ENCODE peak calls at places on chromosome 9, in nine cellular contexts. P, I, J, B, T, V, G, F and A are unnamed samples.

GRCh38 chr9:131810351-131811170 is 70.7 kb upstream of the RAPGEF1 start:
- DNase-seq in I (no peak), V (no peak), J (no peak), P (no peak), B (no peak), F (no peak), T (no peak), G (no peak), A (no peak)

GRCh38 chr9:306907-307306 is 92.2 kb downstream of the DOCK8 start:
- DNase-seq in I (no peak), B (peak), G (no peak), V (peak), F (no peak), T (peak), P (no peak), J (no peak), A (no peak)

GRCh38 chr9:128633057-128633456 is 23.6 kb downstream of the DYNC2I2 start:
- DNase-seq in G (no peak), T (no peak), V (no peak), F (no peak), I (no peak), J (no peak), B (no peak), P (no peak), A (no peak)

GRCh38 chr9:2817987-2818386 is 25.9 kb downstream of the PUM3 start:
- DNase-seq in J (peak), V (peak), G (no peak), B (no peak), F (no peak), T (no peak), P (no peak), I (no peak), A (no peak)

GRCh38 chr9:109012009-109012875 is 1.1 kb downstream of the CTNNAL1 start:
- DNase-seq in F (peak), J (peak), B (peak), T (peak), P (peak), I (peak), G (peak), V (peak), A (peak)

GRCh38 chr9:124448019-124448418 is 2.2 kb upstream of the ADGRD2 start:
- DNase-seq in V (no peak), J (no peak), T (no peak), B (no peak), P (peak), F (peak), G (no peak), I (no peak), A (no peak)

GRCh38 chr9:38008168-38009034 is 60.6 kb downstream of the SHB start:
- DNase-seq in V (peak), J (peak), T (no peak), G (no peak), I (peak), B (peak), F (peak), P (peak), A (no peak)

GRCh38 chr9:9790216-9790872 is 822.5 kb downstream of the PTPRD start:
- DNase-seq in V (no peak), G (no peak), B (peak), T (peak), I (no peak), P (peak), F (no peak), J (no peak), A (no peak)

GRCh38 chr9:111282940-111283339 is 47.1 kb downstream of the OR2K2 start:
- DNase-seq in I (no peak), P (no peak), V (no peak), B (no peak), F (no peak), G (no peak), T (no peak), J (no peak), A (no peak)

GRCh38 chr9:99732715-99733114 is 89.0 kb upstream of the NR4A3 start:
- DNase-seq in V (no peak), P (no peak), G (no peak), J (no peak), I (no peak), B (no peak), T (no peak), F (no peak), A (no peak)

GRCh38 chr9:6708732-6709131 is 49.0 kb upstream of the KDM4C start:
- DNase-seq in P (no peak), T (no peak), V (no peak), F (no peak), G (no peak), I (no peak), B (no peak), J (no peak), A (no peak)

GRCh38 chr9:78923966-78924659 is 627.2 kb downstream of the PSAT1 start:
- DNase-seq in I (no peak), G (no peak), V (no peak), B (no peak), P (no peak), J (no peak), F (no peak), T (no peak), A (no peak)

GRCh38 chr9:109972026-109973005 is 192.3 kb downstream of the PALM2AKAP2 start:
- DNase-seq in B (no peak), J (no peak), P (peak), F (no peak), G (no peak), T (no peak), I (no peak), V (peak), A (no peak)

GRCh38 chr9:72361227-72361626 is 3.8 kb downstream of the ZFAND5 start:
- DNase-seq in P (no peak), I (no peak), V (no peak), F (no peak), J (no peak), B (no peak), T (no peak), G (no peak), A (no peak)

GRCh38 chr9:16985559-16986348 is 115.3 kb upstream of the BNC2 start:
- DNase-seq in V (no peak), T (no peak), F (peak), B (peak), P (peak), G (peak), I (peak), J (peak), A (no peak)

GRCh38 chr9:33858346-33858869 is 41.4 kb downstream of the UBE2R2 start:
- DNase-seq in T (no peak), V (no peak), F (no peak), J (peak), I (no peak), G (no peak), B (no peak), P (no peak), A (no peak)

GRCh38 chr9:96868709-96869108 is 14.4 kb upstream of the ZNF782 start:
- DNase-seq in F (no peak), B (peak), J (no peak), I (peak), P (no peak), G (no peak), V (no peak), T (peak), A (no peak)

GRCh38 chr9:38352716-38353334 is 39.7 kb upstream of the ALDH1B1 start:
- DNase-seq in B (no peak), I (no peak), J (no peak), F (no peak), P (no peak), T (peak), V (no peak), G (no peak), A (no peak)

GRCh38 chr9:16712800-16713199 is 157.7 kb downstream of the BNC2 start:
- DNase-seq in G (no peak), T (no peak), P (no peak), J (no peak), V (no peak), B (no peak), I (no peak), F (no peak), A (no peak)

GRCh38 chr9:92293452-92294296 is at the start of gene IARS1:
- DNase-seq in P (peak), T (peak), I (peak), J (peak), G (peak), B (peak), V (peak), F (peak), A (peak)
- TF ChIP-seq POLR2A in P (no peak), T (peak), I (peak), J (peak), G (peak), B (peak), V (peak), F (peak), A (no peak)

GRCh38 chr9:35619800-35620158 is 1.6 kb upstream of the CD72 start:
- DNase-seq in V (no peak), P (no peak), J (no peak), F (no peak), B (no peak), I (no peak), T (no peak), G (no peak), A (no peak)

GRCh38 chr9:35616681-35617459 is 1.3 kb downstream of the CD72 start:
- DNase-seq in J (peak), B (peak), G (no peak), F (peak), P (peak), I (peak), V (peak), T (peak), A (peak)

GRCh38 chr9:35618325-35618727 is at the start of gene CD72:
- DNase-seq in F (no peak), V (no peak), T (no peak), B (peak), P (no peak), J (no peak), I (no peak), G (no peak), A (no peak)

GRCh38 chr9:35617548-35617947 is 665 bp downstream of the CD72 start:
- DNase-seq in J (no peak), T (no peak), G (no peak), B (no peak), F (no peak), P (no peak), V (no peak), I (no peak), A (no peak)

GRCh38 chr9:35618854-35619799 is 914 bp upstream of the CD72 start:
- DNase-seq in J (peak), F (no peak), V (peak), I (no peak), G (no peak), T (no peak), B (peak), P (no peak), A (no peak)
- H3K4me3 ChIP-seq in J (no peak), F (no peak), V (no peak), I (no peak), G (no peak), T (no peak), B (no peak), P (no peak), A (no peak)

DNA sequence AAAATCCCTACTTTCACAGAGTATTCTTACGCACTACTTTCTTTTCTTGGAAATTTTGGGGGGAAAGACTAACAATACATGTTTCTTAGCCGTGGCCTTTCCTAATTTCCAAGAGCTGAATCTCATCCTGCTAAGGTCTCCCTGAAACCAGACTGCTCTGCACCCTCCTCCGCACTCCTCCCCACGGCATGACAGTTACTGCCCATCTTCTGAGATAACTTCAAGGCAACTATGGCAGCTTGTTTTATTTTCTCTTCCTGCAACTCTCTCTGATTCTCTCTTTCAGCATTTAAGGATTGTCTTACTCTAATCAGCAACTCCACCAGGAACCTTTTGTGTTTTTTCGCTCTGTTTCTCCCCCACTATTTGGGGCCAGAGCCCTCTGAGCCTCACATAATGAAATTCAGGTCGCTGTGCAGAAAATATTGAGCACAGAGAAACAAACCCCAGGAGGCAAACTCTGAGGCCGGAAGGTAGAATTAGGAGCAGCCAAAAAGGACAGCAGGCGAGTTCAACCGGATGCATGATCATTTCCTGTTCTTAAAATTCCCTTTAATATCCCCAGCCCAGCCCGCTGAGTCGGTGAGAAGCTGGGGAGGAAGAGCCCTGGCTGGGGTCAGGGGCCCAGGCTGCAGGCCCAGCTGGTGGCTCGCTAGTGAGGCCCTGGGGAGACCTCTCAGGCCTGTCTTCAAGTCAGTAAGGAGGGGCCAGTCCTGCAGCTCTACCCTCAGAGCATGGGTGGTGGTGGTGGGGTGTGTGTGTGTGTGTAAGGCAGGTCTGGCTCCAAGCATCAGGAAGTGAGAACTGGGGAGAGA is 213.6 kb upstream of the S1PR3 start:
- DNase-seq in V (no peak), I (no peak), F (peak), G (no peak), J (peak), P (peak), T (peak), B (no peak), A (no peak)
- TF ChIP-seq POLR2A in V (no peak), I (no peak), F (no peak), G (no peak), J (no peak), P (no peak), T (no peak), B (no peak), A (no peak)

GRCh38 chr9:71147368-71147767 is 25.9 kb upstream of the TRPM3 start:
- DNase-seq in G (no peak), B (no peak), P (no peak), F (no peak), T (no peak), I (no peak), J (no peak), V (no peak), A (no peak)

GRCh38 chr9:71144495-71144894 is 23.1 kb upstream of the TRPM3 start:
- DNase-seq in F (no peak), G (no peak), T (no peak), J (no peak), I (no peak), B (no peak), V (no peak), P (no peak), A (no peak)

GRCh38 chr9:71146511-71146910 is 25.1 kb upstream of the TRPM3 start:
- DNase-seq in P (no peak), V (no peak), T (no peak), F (no peak), I (no peak), J (no peak), G (no peak), B (no peak), A (no peak)

GRCh38 chr9:71145179-71145578 is 23.8 kb upstream of the TRPM3 start:
- DNase-seq in V (peak), I (no peak), B (no peak), G (no peak), F (no peak), J (no peak), T (no peak), P (no peak), A (no peak)
- H3K4me3 ChIP-seq in V (no peak), I (no peak), B (no peak), G (no peak), F (no peak), J (no peak), T (no peak), P (no peak), A (no peak)

GRCh38 chr9:134389659-134390058 is 63.4 kb downstream of the RXRA start:
- DNase-seq in G (no peak), V (no peak), B (no peak), T (no peak), F (no peak), J (no peak), P (no peak), I (no peak), A (no peak)

GRCh38 chr9:134388976-134389375 is 62.7 kb downstream of the RXRA start:
- DNase-seq in V (no peak), F (no peak), J (no peak), P (no peak), T (no peak), B (no peak), G (no peak), I (no peak), A (no peak)

GRCh38 chr9:134390537-134390936 is 64.3 kb downstream of the RXRA start:
- DNase-seq in P (no peak), B (no peak), F (no peak), V (no peak), T (no peak), G (no peak), J (no peak), I (no peak), A (no peak)

GRCh38 chr9:134391319-134392231 is 65.3 kb downstream of the RXRA start:
- DNase-seq in B (peak), V (no peak), F (no peak), J (no peak), P (no peak), G (no peak), T (no peak), I (no peak), A (no peak)

DNA sequence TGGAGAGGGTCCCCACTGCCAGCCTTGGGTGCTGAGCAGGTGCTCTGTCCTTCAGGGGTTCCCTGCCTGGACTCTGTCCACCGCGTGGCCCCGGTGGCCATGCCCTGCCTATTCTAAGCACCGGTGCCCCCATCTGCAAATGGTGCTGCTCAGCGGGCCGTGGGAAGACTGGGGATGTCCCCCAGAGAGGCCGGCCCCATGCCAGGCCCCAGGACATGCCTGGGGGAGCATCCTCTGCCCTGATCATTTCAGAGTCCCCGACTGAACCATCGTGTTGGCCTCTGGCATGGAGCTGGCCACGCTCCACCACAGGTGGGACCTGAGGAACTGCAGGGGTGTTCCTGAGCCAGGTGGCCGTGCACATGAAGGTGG is 64.7 kb downstream of the RXRA start:
- DNase-seq in I (no peak), V (no peak), T (no peak), G (no peak), J (no peak), F (no peak), P (no peak), B (no peak), A (no peak)
- TF ChIP-seq POLR2A in I (no peak), V (no peak), T (no peak), G (no peak), J (no peak), F (no peak), P (no peak), B (no peak), A (no peak)

DNA sequence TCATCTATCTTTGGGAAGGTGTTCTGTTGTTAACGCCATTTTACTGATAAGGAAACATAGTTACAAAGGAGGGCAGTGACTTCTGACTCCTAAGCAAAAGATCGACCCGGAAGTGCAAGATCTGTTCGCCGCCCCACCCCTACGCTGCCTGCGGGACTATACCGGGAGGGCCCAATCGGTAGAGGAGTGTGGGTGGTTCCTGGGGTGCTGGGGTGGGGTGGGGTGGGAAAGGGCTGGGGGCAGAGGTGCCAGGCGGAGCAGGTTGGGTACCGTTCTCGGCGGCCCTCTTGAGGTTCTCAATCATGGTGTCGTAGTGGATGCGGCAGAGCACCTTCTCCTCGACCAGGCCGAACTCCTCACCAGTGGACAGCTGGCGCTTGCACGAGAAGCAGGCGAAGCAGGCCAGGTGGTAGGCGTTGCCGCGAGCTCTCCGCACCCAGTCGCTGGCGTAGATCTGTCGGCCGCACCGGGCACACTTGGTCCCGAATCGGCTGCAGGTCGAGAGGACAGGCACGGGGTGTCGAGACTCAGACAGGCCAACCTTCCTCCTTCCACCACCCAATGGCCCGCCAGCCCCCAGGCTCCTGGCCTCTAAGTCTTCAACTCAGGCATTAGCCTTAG is 11.8 kb downstream of the LHX6 start:
- DNase-seq in V (no peak), B (no peak), P (no peak), I (no peak), F (no peak), G (no peak), J (no peak), T (no peak), A (no peak)
- H3K4me3 ChIP-seq in V (no peak), B (no peak), P (no peak), I (no peak), F (no peak), G (no peak), J (no peak), T (no peak), A (no peak)

GRCh38 chr9:7739595-7739994 is 60.0 kb downstream of the DMAC1 start:
- DNase-seq in G (no peak), I (no peak), T (no peak), J (no peak), V (no peak), B (no peak), P (no peak), F (no peak), A (no peak)
- TF ChIP-seq POLR2A in G (no peak), I (no peak), T (no peak), J (no peak), V (no peak), B (no peak), P (no peak), F (no peak), A (no peak)

DNA sequence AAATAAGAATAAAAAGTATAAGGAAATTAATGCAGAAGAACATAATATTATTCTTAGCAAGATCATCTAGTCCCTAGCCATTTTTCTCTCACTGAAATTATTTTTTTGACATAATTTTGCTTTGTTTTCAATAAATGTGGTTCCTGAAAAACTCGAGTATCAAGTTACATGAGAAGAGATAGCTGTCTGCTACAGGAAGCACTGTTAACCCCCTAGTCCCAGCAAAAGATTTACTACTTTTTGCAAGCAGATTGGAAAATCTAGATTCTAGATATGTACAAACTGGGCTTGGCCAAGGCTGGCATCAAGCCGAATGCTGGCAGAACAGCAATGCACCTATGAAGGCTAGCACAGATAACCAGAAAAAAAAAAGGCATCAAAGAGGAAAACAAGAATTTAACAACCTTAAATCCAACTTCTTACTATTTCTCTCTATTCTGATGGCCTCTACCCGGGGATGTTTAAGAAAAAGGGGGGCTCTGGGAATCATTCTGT is 21.9 kb upstream of the ISCA1 start:
- DNase-seq in G (no peak), B (no peak), I (peak), J (no peak), F (no peak), P (peak), T (no peak), V (no peak), A (no peak)
- H3K4me3 ChIP-seq in G (no peak), B (no peak), I (no peak), J (no peak), F (no peak), P (no peak), T (no peak), V (no peak), A (no peak)

GRCh38 chr9:4160284-4160683 is 139.6 kb downstream of the GLIS3 start:
- DNase-seq in P (no peak), I (no peak), G (no peak), T (no peak), J (no peak), B (no peak), F (no peak), V (no peak), A (no peak)
- TF ChIP-seq POLR2A in P (no peak), I (no peak), G (no peak), T (no peak), J (no peak), B (no peak), F (no peak), V (no peak), A (no peak)